ENCODE peak calls at places on chromosomes 4 and X, in six cellular contexts. M is glutamatergic neuron, X is AG09309, U is heart right ventricle, W is astrocyte of the spinal cord, K is mammary epithelial cell. Y is an unnamed sample.

GRCh38 chrX:153981771-153982533 is 9.4 kb downstream of the TMEM187 start:
- DNase-seq in M (no peak), X (no peak), U (no peak), W (peak; percentile 44), K (no peak), Y (no peak)

GRCh38 chrX:48720580-48721240 is 24.2 kb downstream of the SUV39H1 start:
- DNase-seq in M (no peak), X (no peak), U (no peak), W (no peak), K (no peak), Y (no peak)

GRCh38 chrX:132576945-132577344 is 88.1 kb upstream of the MBNL3 start:
- DNase-seq in M (no peak), X (no peak), U (no peak), W (no peak), K (peak; percentile 2), Y (no peak)

GRCh38 chrX:10011991-10012390 is 44.8 kb downstream of the CLDN34 start:
- DNase-seq in M (peak; percentile 22), X (no peak), U (no peak), W (no peak), K (no peak), Y (no peak)

GRCh38 chrX:6120329-6120728 is 108.3 kb downstream of the NLGN4X start:
- DNase-seq in M (no peak), X (no peak), U (no peak), W (no peak), K (no peak), Y (no peak)

GRCh38 chr4:20026456-20026855 is 225.2 kb upstream of the SLIT2 start:
- DNase-seq in M (no peak), X (peak; percentile 21), U (no peak), W (peak; percentile 70), K (no peak), Y (no peak)

GRCh38 chr4:15963001-15963451 is at the start of gene FGFBP2:
- DNase-seq in M (peak; percentile 66), X (peak; percentile 4), U (peak; percentile 30), W (peak; percentile 43), K (peak; percentile 47), Y (peak; percentile 64)

GRCh38 chrX:143633530-143634372 is 2.1 kb downstream of the SLITRK4 start:
- DNase-seq in M (peak; percentile 32), X (no peak), U (no peak), W (no peak), K (no peak), Y (peak; percentile 12)

GRCh38 chr4:13963601-13964000 is 336.1 kb upstream of the BOD1L1 start:
- DNase-seq in M (no peak), X (no peak), U (no peak), W (peak; percentile 62), K (no peak), Y (no peak)

GRCh38 chr4:114318309-114318708 is 280.3 kb upstream of the UGT8 start:
- DNase-seq in M (no peak), X (no peak), U (no peak), W (no peak), K (no peak), Y (no peak)

GRCh38 chrX:96575011-96575410 is 109.6 kb upstream of the DIAPH2 start:
- DNase-seq in M (no peak), X (no peak), U (no peak), W (no peak), K (no peak), Y (no peak)

GRCh38 chr4:121324331-121324730 is 56.5 kb downstream of the QRFPR start:
- DNase-seq in M (no peak), X (no peak), U (no peak), W (no peak), K (no peak), Y (no peak)
- TF ChIP-seq CTCF in M (peak; percentile 36), X (no peak), U (no peak), W (no peak), K (no peak), Y (peak; percentile 41)

DNA sequence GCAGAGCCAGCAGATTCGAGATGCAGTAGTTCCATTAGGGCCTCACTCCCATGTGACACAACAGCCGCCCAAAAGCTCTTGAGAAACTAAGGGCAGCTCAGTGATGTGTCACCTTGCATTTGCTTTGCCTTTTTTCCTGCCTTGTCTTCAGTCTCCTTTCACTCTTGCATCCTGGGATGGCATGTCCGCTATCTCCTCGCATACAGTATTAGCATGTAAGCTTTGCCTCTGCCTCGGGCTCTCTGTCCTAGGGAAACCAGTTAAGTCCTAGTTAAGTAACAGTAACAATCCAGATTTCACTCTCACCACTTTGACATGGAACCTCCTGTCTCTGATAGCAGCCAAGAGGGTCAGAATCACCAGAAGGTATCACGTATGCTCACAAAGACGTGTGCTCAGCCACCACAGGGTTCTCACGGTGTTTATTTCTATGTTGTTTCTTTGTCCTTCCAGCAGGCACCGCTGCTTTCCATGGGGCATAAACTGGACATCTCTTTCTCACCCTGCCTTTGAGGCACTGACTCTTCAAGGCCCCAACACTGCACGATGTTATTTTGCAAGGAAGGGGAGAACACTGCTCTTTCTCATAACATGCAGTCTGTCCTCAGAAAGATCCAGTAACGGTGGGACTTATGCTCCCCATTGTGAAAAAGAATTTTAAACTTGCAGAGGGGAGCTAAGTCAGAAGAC is 26.7 kb upstream of the SORBS2 start:
- DNase-seq in M (no peak), X (no peak), U (no peak), W (no peak), K (no peak), Y (no peak)
- TF ChIP-seq CTCF in M (no peak), X (no peak), U (no peak), W (no peak), K (no peak), Y (no peak)

DNA sequence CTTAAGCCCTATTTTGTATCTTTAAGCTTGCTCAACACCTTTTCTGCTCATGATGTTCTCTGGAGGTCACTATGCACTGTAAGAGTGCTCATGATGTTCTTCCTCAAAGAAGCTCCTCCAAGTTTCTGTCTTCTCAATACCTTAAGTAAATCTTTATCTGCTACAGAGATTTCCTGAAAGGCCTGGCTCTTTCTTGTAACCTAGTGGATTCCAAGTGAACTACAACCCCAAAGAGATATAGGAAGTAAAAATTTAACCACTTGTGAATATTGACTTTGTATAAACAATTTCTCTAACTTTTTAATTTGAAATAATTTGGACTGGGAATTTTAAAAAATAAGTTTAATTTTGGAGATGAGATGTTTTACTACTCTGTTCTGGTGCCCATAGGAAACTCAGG is 39.3 kb upstream of the XK start:
- DNase-seq in M (no peak), X (no peak), U (no peak), W (no peak), K (no peak), Y (no peak)
- TF ChIP-seq CTCF in M (peak; percentile 32), X (no peak), U (no peak), W (peak; percentile 11), K (peak; percentile 21), Y (peak; percentile 43)

GRCh38 chrX:3962511-3963350 is 249.3 kb upstream of the PRKX start:
- DNase-seq in M (no peak), X (no peak), U (no peak), W (peak; percentile 45), K (peak; percentile 15), Y (peak; percentile 6)
- TF ChIP-seq CTCF in M (peak; percentile 39), X (peak; percentile 54), U (peak; percentile 55), W (peak; percentile 64), K (peak; percentile 62), Y (peak; percentile 46)

GRCh38 chrX:98380106-98380505 is 1496.4 kb downstream of the RPA4 start:
- DNase-seq in M (no peak), X (no peak), U (no peak), W (no peak), K (no peak), Y (no peak)
- TF ChIP-seq CTCF in M (no peak), X (no peak), U (no peak), W (no peak), K (no peak), Y (no peak)

DNA sequence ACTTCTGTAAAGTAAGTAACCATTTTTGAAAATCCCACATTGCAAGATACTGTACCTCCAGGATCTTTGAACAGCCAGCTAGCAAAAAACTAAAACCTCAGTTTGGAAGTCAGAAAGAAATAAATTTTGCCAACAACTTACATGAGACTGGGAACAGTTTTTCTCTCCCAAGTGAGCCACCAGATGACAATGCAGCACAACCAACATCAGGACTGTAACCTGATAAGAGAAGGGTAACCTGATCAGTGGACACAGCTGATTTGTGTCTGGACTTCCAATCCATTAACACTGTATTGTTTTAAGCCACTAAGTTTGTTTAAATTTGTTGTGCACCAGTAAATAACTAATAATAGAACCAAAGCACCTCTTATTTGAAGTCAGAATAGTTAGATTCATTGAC is 923.3 kb downstream of the FAT4 start:
- DNase-seq in M (no peak), X (no peak), U (no peak), W (no peak), K (no peak), Y (no peak)
- TF ChIP-seq CTCF in M (no peak), X (no peak), U (no peak), W (no peak), K (no peak), Y (no peak)

DNA sequence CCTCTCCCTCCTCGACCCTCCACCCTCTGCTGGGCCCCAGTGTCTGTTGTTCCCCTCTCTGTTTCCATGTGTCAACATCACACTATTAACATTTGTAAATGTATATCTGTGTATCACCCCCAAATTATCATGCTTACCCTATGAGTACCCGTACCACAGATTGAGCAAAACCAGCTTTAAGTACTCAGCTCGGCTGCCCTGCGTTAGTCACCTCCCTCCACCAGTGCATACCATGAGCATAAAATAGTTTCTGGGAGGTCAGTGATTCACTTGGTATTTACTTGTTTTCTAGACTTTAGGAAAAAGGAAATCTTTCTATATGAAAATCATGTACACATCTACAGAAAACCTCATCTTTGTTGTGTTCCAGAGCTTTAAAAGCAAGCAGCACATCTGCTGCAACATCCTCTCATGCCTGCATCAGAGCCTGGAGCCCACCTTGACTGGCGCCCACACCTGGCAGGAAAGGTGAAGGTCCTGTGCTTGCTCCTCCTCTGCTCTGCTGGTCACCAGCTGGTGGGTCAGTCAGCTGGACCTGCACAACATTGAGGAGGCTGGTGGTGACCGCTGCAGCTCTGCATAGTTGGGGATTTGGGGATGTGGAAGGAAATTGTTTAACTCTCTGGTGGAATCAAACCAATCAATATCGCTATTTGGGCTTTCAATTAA is 214.4 kb upstream of the KLF3 start:
- DNase-seq in M (no peak), X (peak; percentile 8), U (no peak), W (no peak), K (no peak), Y (no peak)
- TF ChIP-seq CTCF in M (no peak), X (no peak), U (no peak), W (no peak), K (no peak), Y (no peak)

Y was measured in endothelial cell.